ENCODE peak calls at places on chromosomes 1 and 21, in nine cellular contexts. K is WTC11, O is endothelial cell, A is prostate gland, Y is RWPE1, B is AG09309, X is Calu3, V is uterus, Q is adrenal gland. I is an unnamed sample.

GRCh38 chr1:211259596-211260126 is 495 bp downstream of the RCOR3 start:
- DNase-seq in Y (peak; percentile 36), V (peak; percentile 62), X (peak; percentile 34), O (no peak), A (peak; percentile 58), B (no peak), Q (peak; percentile 74), K (no peak), I (no peak)

GRCh38 chr1:23957096-23957495 is 2.5 kb upstream of the PNRC2 start:
- DNase-seq in X (peak; percentile 45), Q (no peak), Y (peak; percentile 42), B (no peak), A (peak; percentile 81), V (no peak), O (no peak), K (no peak), I (no peak)

GRCh38 chr1:196306421-196306820 is 301.8 kb downstream of the KCNT2 start:
- DNase-seq in O (no peak), Q (no peak), K (peak; percentile 51), B (no peak), X (no peak), Y (no peak), V (no peak), A (no peak), I (no peak)

GRCh38 chr1:200556005-200556404 is 64.5 kb downstream of the KIF14 start:
- DNase-seq in X (no peak), Y (no peak), Q (no peak), V (no peak), O (peak; percentile 9), A (no peak), B (no peak), K (no peak), I (no peak)

GRCh38 chr1:155977607-155978324 is 581 bp downstream of the ARHGEF2 start:
- DNase-seq in Q (no peak), A (peak; percentile 26), O (peak; percentile 43), B (no peak), Y (peak; percentile 50), X (peak; percentile 38), K (peak; percentile 47), V (peak; percentile 64), I (no peak)

GRCh38 chr1:203278885-203279406 is 26.4 kb upstream of the BTG2 start:
- DNase-seq in Y (no peak), K (no peak), V (no peak), X (no peak), Q (no peak), B (no peak), A (no peak), O (no peak), I (no peak)

GRCh38 chr21:37071561-37072238 is 1.2 kb downstream of the PIGP start:
- DNase-seq in K (no peak), Q (peak; percentile 92), V (peak; percentile 70), X (peak; percentile 6), B (peak; percentile 61), Y (peak; percentile 1), O (no peak), A (peak; percentile 33), I (peak; percentile 62)

GRCh38 chr1:171090604-171091003 is at the start of gene FMO3:
- DNase-seq in B (no peak), Q (no peak), A (no peak), K (no peak), Y (no peak), O (no peak), V (no peak), X (no peak), I (no peak)

GRCh38 chr1:166544561-166544960 is 294.7 kb upstream of the POGK start:
- DNase-seq in B (no peak), Q (no peak), X (no peak), A (no peak), V (no peak), Y (no peak), O (no peak), K (no peak), I (no peak)

GRCh38 chr1:166538646-166539045 is 300.6 kb upstream of the POGK start:
- DNase-seq in A (no peak), B (no peak), Q (no peak), V (no peak), X (no peak), O (no peak), Y (no peak), K (no peak), I (no peak)

GRCh38 chr1:166544036-166544435 is 295.2 kb upstream of the POGK start:
- DNase-seq in B (no peak), X (no peak), A (no peak), V (no peak), K (no peak), O (no peak), Y (no peak), Q (no peak), I (no peak)
- TF ChIP-seq CTCF in B (no peak), X (no peak), A (no peak), V (no peak), K (no peak), O (no peak), Y (no peak), Q (no peak), I (no peak)

DNA sequence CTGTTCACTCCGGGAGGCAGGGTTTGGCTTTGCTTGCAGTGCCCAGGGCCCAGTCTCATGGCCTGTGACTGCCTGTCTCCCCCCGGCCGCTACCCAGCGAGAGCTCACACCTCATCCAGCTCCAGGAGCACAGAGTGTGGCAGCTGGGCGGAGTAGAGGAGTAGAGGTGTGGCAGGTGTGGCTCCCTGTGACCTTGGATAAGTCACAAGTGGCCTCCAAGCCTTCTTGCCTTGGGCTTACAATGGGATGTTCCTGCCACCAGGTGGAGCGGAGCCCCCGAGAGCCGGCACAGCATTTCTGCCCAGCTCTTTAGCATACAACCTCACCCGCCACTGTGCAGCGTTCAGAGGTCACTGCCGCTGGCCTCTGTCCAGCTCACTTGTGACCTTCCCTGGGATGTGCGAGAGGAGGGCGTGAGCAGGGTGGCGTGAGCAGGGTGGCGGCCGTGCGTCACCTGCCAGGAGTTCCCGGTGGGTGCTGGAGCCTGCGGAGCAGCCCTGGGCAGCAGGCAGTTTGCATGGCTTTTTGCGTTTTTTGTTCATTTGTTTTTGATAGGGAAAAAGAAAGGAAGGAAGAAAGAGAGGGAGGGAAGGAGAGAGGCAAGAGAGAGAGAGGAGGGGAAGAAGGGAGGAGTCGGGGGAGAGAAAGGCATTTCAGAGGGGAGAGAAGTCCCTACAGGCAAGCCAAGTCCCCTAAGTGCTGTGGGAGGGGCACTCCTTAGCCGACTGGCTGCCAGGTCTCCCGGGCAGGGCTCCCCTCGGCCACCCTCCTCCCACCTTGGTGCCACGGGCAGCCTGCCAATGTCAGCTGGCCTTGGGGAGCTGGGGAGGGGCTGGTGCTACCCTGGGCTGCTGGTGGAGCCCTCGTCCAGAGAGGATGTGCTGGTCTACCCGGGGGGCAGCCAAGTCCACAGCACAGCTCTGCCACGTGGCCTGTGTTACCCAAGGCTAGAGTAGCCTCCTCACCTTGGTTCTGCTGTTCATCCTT is 42.6 kb downstream of the CRYAA start:
- DNase-seq in B (no peak), A (peak; percentile 6), K (peak; percentile 67), Y (no peak), X (peak; percentile 24), V (peak; percentile 11), Q (peak; percentile 77), O (no peak), I (no peak)
- TF ChIP-seq CTCF in B (peak; percentile 20), A (peak; percentile 36), K (peak; percentile 37), Y (no peak), X (no peak), V (peak; percentile 7), Q (peak; percentile 41), O (no peak), I (peak; percentile 52)

GRCh38 chr1:234396871-234397270 is 23.6 kb downstream of the COA6 start:
- DNase-seq in Q (no peak), K (no peak), V (no peak), O (no peak), Y (no peak), X (no peak), A (no peak), B (no peak), I (no peak)

GRCh38 chr1:234395297-234395696 is 22.0 kb downstream of the COA6 start:
- DNase-seq in X (no peak), A (no peak), B (no peak), Q (no peak), Y (no peak), V (no peak), K (no peak), O (no peak), I (no peak)

GRCh38 chr1:234397732-234398131 is 24.5 kb downstream of the COA6 start:
- DNase-seq in X (no peak), Q (no peak), O (no peak), Y (no peak), K (no peak), V (no peak), B (no peak), A (no peak), I (no peak)

GRCh38 chr1:234396092-234396491 is 22.8 kb downstream of the COA6 start:
- DNase-seq in X (no peak), Y (no peak), V (no peak), K (no peak), B (no peak), O (no peak), A (no peak), Q (no peak), I (no peak)

GRCh38 chr1:234393190-234393589 is 19.9 kb downstream of the COA6 start:
- DNase-seq in Q (no peak), Y (no peak), O (no peak), X (no peak), B (no peak), V (no peak), K (no peak), A (no peak), I (no peak)
- TF ChIP-seq CTCF in Q (no peak), Y (no peak), O (no peak), X (no peak), B (peak; percentile 9), V (no peak), K (no peak), A (no peak), I (no peak)

GRCh38 chr1:245401881-245402598 is 247.3 kb downstream of the KIF26B start:
- DNase-seq in Y (no peak), B (no peak), A (no peak), K (no peak), O (no peak), Q (no peak), X (no peak), V (no peak), I (no peak)

GRCh38 chr1:245390975-245391374 is 236.2 kb downstream of the KIF26B start:
- DNase-seq in B (no peak), A (no peak), O (no peak), Y (no peak), Q (no peak), X (no peak), V (no peak), K (no peak), I (no peak)

GRCh38 chr1:245398180-245398579 is 243.4 kb downstream of the KIF26B start:
- DNase-seq in Y (no peak), K (no peak), Q (no peak), X (no peak), B (no peak), V (no peak), O (no peak), A (no peak), I (no peak)

GRCh38 chr1:245393694-245394093 is 238.9 kb downstream of the KIF26B start:
- DNase-seq in A (no peak), Q (no peak), B (no peak), X (no peak), V (no peak), Y (no peak), O (no peak), K (no peak), I (no peak)

DNA sequence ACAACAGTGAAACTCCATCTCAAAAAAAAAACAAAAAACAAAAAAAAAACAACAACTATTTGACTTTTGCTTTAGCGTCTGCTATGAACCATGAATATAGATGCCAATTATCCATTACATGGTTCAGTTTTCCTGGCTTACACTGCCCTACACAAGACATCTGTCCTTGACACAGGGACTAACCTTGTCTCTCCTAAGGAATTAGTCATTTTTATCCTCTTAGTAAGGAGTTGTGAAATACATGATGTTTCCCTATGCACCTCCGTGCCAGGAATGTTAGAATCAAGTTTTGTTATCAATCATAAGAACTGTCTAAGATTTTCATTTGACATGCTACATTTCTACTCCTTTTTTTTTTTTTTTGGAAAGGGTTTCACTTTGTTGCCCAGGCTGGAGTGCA is 241.8 kb downstream of the KIF26B start:
- DNase-seq in A (no peak), Q (no peak), O (no peak), V (no peak), B (no peak), Y (peak; percentile 26), K (no peak), X (no peak), I (no peak)
- TF ChIP-seq CTCF in A (no peak), Q (no peak), O (no peak), V (no peak), B (no peak), Y (no peak), K (no peak), X (no peak), I (no peak)

I was measured in HFFc6.